ENCODE peak calls at places on chromosomes 6 and 20, in six cellular contexts. D is progenitor cell of endocrine pancreas, E is GM12892, Z is prostate gland, Q is iPS DF 19.7, R is amygdala. U is an unnamed sample.

GRCh38 chr6:136158971-136159370 is 91.1 kb downstream of the MTFR2 start:
- DNase-seq in D (no peak), E (no peak), Z (no peak), Q (no peak), R (no peak), U (no peak)

GRCh38 chr20:24723953-24724352 is 225.1 kb upstream of the CST7 start:
- DNase-seq in D (no peak), E (no peak), Z (no peak), Q (no peak), R (no peak), U (peak; percentile 36)

GRCh38 chr6:11427827-11428245 is 109.7 kb upstream of the TMEM170B start:
- DNase-seq in D (no peak), E (no peak), Z (no peak), Q (no peak), R (no peak), U (no peak)

GRCh38 chr6:37239511-37239910 is 18.1 kb upstream of the TBC1D22B start:
- DNase-seq in D (no peak), E (no peak), Z (no peak), Q (no peak), R (no peak), U (no peak)

GRCh38 chr6:79874531-79875132 is 72.7 kb downstream of the ELOVL4 start:
- DNase-seq in D (no peak), E (no peak), Z (no peak), Q (no peak), R (no peak), U (no peak)

GRCh38 chr20:1012359-1013168 is 10.5 kb upstream of the RSPO4 start:
- DNase-seq in D (no peak), E (no peak), Z (no peak), Q (no peak), R (no peak), U (no peak)

GRCh38 chr20:37640600-37641561 is 52.9 kb upstream of the CTNNBL1 start:
- DNase-seq in D (no peak), E (no peak), Z (no peak), Q (no peak), R (no peak), U (no peak)

GRCh38 chr6:75775219-75775618 is 26.2 kb downstream of the MYO6 start:
- DNase-seq in D (no peak), E (no peak), Z (no peak), Q (no peak), R (no peak), U (no peak)

GRCh38 chr6:7727150-7727950 is 1.5 kb downstream of the BMP6 start:
- DNase-seq in D (peak; percentile 21), E (peak; percentile 31), Z (no peak), Q (no peak), R (no peak), U (no peak)

GRCh38 chr6:47680056-47680455 is 18.3 kb upstream of the ADGRF4 start:
- DNase-seq in D (no peak), E (no peak), Z (no peak), Q (no peak), R (no peak), U (no peak)

GRCh38 chr20:3560578-3560977 is 89.8 kb downstream of the ATRN start:
- DNase-seq in D (no peak), E (no peak), Z (no peak), Q (no peak), R (no peak), U (no peak)

GRCh38 chr6:130742282-130742681 is 84.9 kb upstream of the SMLR1 start:
- DNase-seq in D (no peak), E (no peak), Z (no peak), Q (no peak), R (no peak), U (no peak)

GRCh38 chr6:70222350-70222749 is 80.5 kb downstream of the COL9A1 start:
- DNase-seq in D (no peak), E (no peak), Z (no peak), Q (no peak), R (no peak), U (no peak)

GRCh38 chr6:113529191-113529590 is 328.0 kb upstream of the MARCKS start:
- DNase-seq in D (no peak), E (no peak), Z (no peak), Q (no peak), R (no peak), U (no peak)

GRCh38 chr6:73062121-73062520 is 163.2 kb downstream of the KHDC1L start:
- DNase-seq in D (no peak), E (no peak), Z (no peak), Q (no peak), R (no peak), U (no peak)

GRCh38 chr6:3750324-3751018 is 1.0 kb downstream of the PXDC1 start:
- DNase-seq in D (no peak), E (peak; percentile 37), Z (peak; percentile 88), Q (no peak), R (peak; percentile 69), U (peak; percentile 76)

GRCh38 chr6:35084511-35085203 is 56.5 kb downstream of the TCP11 start:
- DNase-seq in D (no peak), E (peak; percentile 6), Z (no peak), Q (no peak), R (no peak), U (no peak)

GRCh38 chr6:168355716-168356522 is 36.3 kb upstream of the DACT2 start:
- DNase-seq in D (peak; percentile 53), E (no peak), Z (peak; percentile 64), Q (no peak), R (no peak), U (no peak)

GRCh38 chr6:87944541-87944954 is 103.1 kb upstream of the SPACA1 start:
- DNase-seq in D (no peak), E (no peak), Z (peak; percentile 90), Q (no peak), R (peak; percentile 8), U (no peak)

GRCh38 chr20:60057123-60057865 is 99.1 kb downstream of the CDH26 start:
- DNase-seq in D (peak; percentile 59), E (peak; percentile 46), Z (peak; percentile 63), Q (peak; percentile 28), R (peak; percentile 38), U (peak; percentile 44)

GRCh38 chr20:37524859-37525708 is 2.6 kb downstream of the BLCAP start:
- DNase-seq in D (no peak), E (no peak), Z (peak; percentile 66), Q (no peak), R (no peak), U (no peak)

GRCh38 chr20:48673485-48673884 is 154.3 kb downstream of the PREX1 start:
- DNase-seq in D (no peak), E (no peak), Z (no peak), Q (no peak), R (no peak), U (no peak)

GRCh38 chr20:381581-382290 is 1.2 kb downstream of the TRIB3 start:
- DNase-seq in D (no peak), E (peak; percentile 83), Z (peak; percentile 85), Q (no peak), R (peak; percentile 12), U (no peak)

GRCh38 chr6:47440722-47441121 is 36.9 kb upstream of the CD2AP start:
- DNase-seq in D (no peak), E (no peak), Z (peak; percentile 76), Q (no peak), R (no peak), U (no peak)

GRCh38 chr6:134422426-134423231 is 104.7 kb upstream of the SGK1 start:
- DNase-seq in D (no peak), E (no peak), Z (no peak), Q (no peak), R (no peak), U (no peak)

GRCh38 chr20:40563296-40563950 is 125.6 kb downstream of the MAFB start:
- DNase-seq in D (no peak), E (no peak), Z (peak; percentile 74), Q (no peak), R (no peak), U (no peak)

GRCh38 chr20:40706977-40707582 is 18.0 kb upstream of the MAFB start:
- DNase-seq in D (no peak), E (no peak), Z (no peak), Q (no peak), R (no peak), U (peak; percentile 59)

GRCh38 chr20:43559588-43559987 is 761 bp downstream of the SGK2 start:
- DNase-seq in D (no peak), E (no peak), Z (no peak), Q (no peak), R (no peak), U (no peak)

GRCh38 chr6:56021943-56022342 is 146.6 kb upstream of the BMP5 start:
- DNase-seq in D (no peak), E (no peak), Z (no peak), Q (no peak), R (no peak), U (no peak)

GRCh38 chr6:4788953-4789584 is 12.9 kb downstream of the CDYL start:
- DNase-seq in D (no peak), E (peak; percentile 45), Z (no peak), Q (no peak), R (no peak), U (peak; percentile 57)

U was measured in H1.